ENCODE peak calls at places on chromosomes 5 and 9, in nine cellular contexts. V is AG20443; S is uterus; N is skeletal muscle cell; J is heart right ventricle; M is thyroid gland; Z is head of caudate nucleus; Q is stimulated activated CD8-positive, alpha-beta memory T cell treated with anti-CD3 and anti-CD28 coated beads, Interleukin-4, amount 100 ng/mL, for 24 hours; D is GM12878. H is an unnamed sample.

GRCh38 chr5:9090381-9091026 is 455.4 kb downstream of the SEMA5A start:
- DNase-seq in D (no peak), J (no peak), M (no peak), S (no peak), Q (no peak), N (no peak), Z (no peak), V (no peak), H (no peak)

GRCh38 chr5:36079200-36079761 is 12.6 kb upstream of the UGT3A2 start:
- DNase-seq in N (peak), M (no peak), J (no peak), Q (no peak), S (no peak), D (peak), V (peak), Z (no peak), H (peak)

GRCh38 chr5:76341935-76342334 is 61.1 kb upstream of the IQGAP2 start:
- DNase-seq in J (no peak), Q (no peak), M (no peak), S (no peak), D (no peak), N (no peak), V (no peak), Z (no peak), H (no peak)

GRCh38 chr5:159324097-159324760 is 6.1 kb downstream of the IL12B start:
- DNase-seq in D (no peak), M (no peak), V (peak), S (no peak), J (no peak), Q (no peak), N (peak), Z (no peak), H (peak)

GRCh38 chr5:55856511-55857246 is 5.5 kb downstream of the IL31RA start:
- DNase-seq in Z (no peak), S (no peak), J (no peak), V (no peak), D (no peak), Q (no peak), M (no peak), N (no peak), H (no peak)

GRCh38 chr5:9691261-9691660 is 61.1 kb upstream of the TAS2R1 start:
- DNase-seq in Q (no peak), D (no peak), J (no peak), Z (no peak), M (no peak), N (no peak), S (no peak), V (peak), H (no peak)

GRCh38 chr5:20368581-20368980 is 380.6 kb upstream of the CDH18 start:
- DNase-seq in N (no peak), Z (no peak), M (no peak), J (no peak), S (no peak), D (no peak), Q (no peak), V (no peak), H (no peak)

GRCh38 chr9:36317766-36318165 is 59.5 kb upstream of the GNE start:
- DNase-seq in S (no peak), Q (no peak), D (no peak), V (no peak), N (no peak), J (no peak), M (peak), Z (no peak), H (no peak)

GRCh38 chr9:38227656-38228055 is 158.6 kb upstream of the SHB start:
- DNase-seq in D (no peak), J (no peak), N (no peak), S (no peak), M (no peak), Q (no peak), Z (no peak), V (no peak), H (peak)

H was measured in fibroblast of lung.